ENCODE peak calls at places on chromosomes 11 and 22, in six cellular contexts. U, J, I, Z, O and W are unnamed samples. For H3K4me1, the result is how much of the 10 kb centered on the place peaks cover.

GRCh38 chr11:3014314-3014938 is 22.3 kb upstream of the NAP1L4 start:
- DNase-seq in U (no peak), J (no peak), I (no peak), Z (no peak), O (peak), W (no peak)

GRCh38 chr11:113014731-113015455 is 53.7 kb downstream of the NCAM1 start:
- DNase-seq in U (peak), J (peak), I (no peak), Z (no peak), O (peak), W (no peak)

GRCh38 chr11:128576555-128576954 is 10.8 kb downstream of the ETS1 start:
- DNase-seq in U (peak), J (no peak), I (no peak), Z (no peak), O (no peak), W (no peak)

GRCh38 chr11:122780296-122780949 is 57.9 kb upstream of the CRTAM start:
- DNase-seq in U (no peak), J (no peak), I (no peak), Z (no peak), O (no peak), W (no peak)

GRCh38 chr11:58830693-58831301 is 13.7 kb downstream of the GLYATL2 start:
- DNase-seq in U (no peak), J (no peak), I (no peak), Z (no peak), O (no peak), W (no peak)

GRCh38 chr11:9047986-9048522 is 43.3 kb downstream of the SCUBE2 start:
- DNase-seq in U (peak), J (no peak), I (no peak), Z (no peak), O (no peak), W (no peak)

GRCh38 chr22:48894064-48894671 is 933.5 kb downstream of the BRD1 start:
- DNase-seq in U (no peak), J (no peak), I (no peak), Z (no peak), O (no peak), W (no peak)

GRCh38 chr11:59247535-59248227 is 35.0 kb upstream of the MPEG1 start:
- DNase-seq in U (no peak), J (no peak), I (no peak), Z (peak), O (no peak), W (no peak)

GRCh38 chr11:3138178-3139085 is 26.7 kb downstream of the OSBPL5 start:
- DNase-seq in U (no peak), J (peak), I (peak), Z (no peak), O (no peak), W (no peak)

GRCh38 chr11:34745209-34745608 is 124.3 kb downstream of the EHF start:
- DNase-seq in U (no peak), J (no peak), I (no peak), Z (no peak), O (no peak), W (no peak)

GRCh38 chr22:46390652-46391301 is 55.3 kb downstream of the TRMU start:
- DNase-seq in U (no peak), J (peak), I (no peak), Z (peak), O (peak), W (no peak)

GRCh38 chr11:65425105-65425970 is 2.7 kb downstream of the NEAT1 start:
- DNase-seq in U (peak), J (no peak), I (peak), Z (peak), O (peak), W (no peak)

GRCh38 chr22:27358096-27358870 is 443.3 kb downstream of the MN1 start:
- DNase-seq in U (no peak), J (no peak), I (no peak), Z (no peak), O (no peak), W (no peak)

GRCh38 chr11:47189100-47189834 is 3.0 kb upstream of the PACSIN3 start:
- DNase-seq in U (no peak), J (no peak), I (no peak), Z (peak), O (no peak), W (no peak)

GRCh38 chr11:2929511-2929879 is 275 bp upstream of the PHLDA2 start:
- DNase-seq in U (no peak), J (peak), I (peak), Z (peak), O (peak), W (peak)

GRCh38 chr22:39361495-39361894 is 11.7 kb downstream of the SYNGR1 start:
- DNase-seq in U (no peak), J (no peak), I (no peak), Z (no peak), O (no peak), W (no peak)

GRCh38 chr11:71342951-71343827 is 90.8 kb upstream of the SHANK2 start:
- DNase-seq in U (peak), J (no peak), I (no peak), Z (peak), O (peak), W (no peak)

GRCh38 chr11:76807206-76807875 is 24.2 kb downstream of the TSKU start:
- DNase-seq in U (peak), J (peak), I (peak), Z (peak), O (peak), W (peak)

GRCh38 chr11:66082936-66083698 is 13.0 kb downstream of the PACS1 start:
- DNase-seq in U (no peak), J (no peak), I (no peak), Z (peak), O (no peak), W (no peak)

GRCh38 chr11:706957-707816 is 1.2 kb downstream of the EPS8L2 start:
- DNase-seq in U (peak), J (no peak), I (peak), Z (peak), O (peak), W (no peak)

GRCh38 chr11:7575841-7576451 is 62.1 kb downstream of the PPFIBP2 start:
- DNase-seq in U (no peak), J (peak), I (no peak), Z (peak), O (peak), W (no peak)

GRCh38 chr11:73532310-73532709 is 65.6 kb downstream of the FAM168A start:
- DNase-seq in U (no peak), J (no peak), I (no peak), Z (no peak), O (no peak), W (no peak)

GRCh38 chr11:18368236-18368635 is 26.1 kb upstream of the LDHA start:
- DNase-seq in U (no peak), J (no peak), I (no peak), Z (no peak), O (no peak), W (no peak)

GRCh38 chr11:70716986-70717775 is 318.9 kb downstream of the CTTN start:
- DNase-seq in U (no peak), J (no peak), I (no peak), Z (no peak), O (no peak), W (no peak)

GRCh38 chr22:25334091-25334490 is 114.7 kb downstream of the CRYBB2 start:
- DNase-seq in U (peak), J (peak), I (no peak), Z (peak), O (peak), W (no peak)

GRCh38 chr11:15327786-15328231 is 213.1 kb downstream of the INSC start:
- DNase-seq in U (peak), J (peak), I (no peak), Z (peak), O (peak), W (no peak)

GRCh38 chr11:66231561-66231960 is 36.9 kb upstream of the RAB1B start:
- DNase-seq in U (no peak), J (no peak), I (no peak), Z (no peak), O (no peak), W (no peak)

GRCh38 chr11:1515082-1516060 is 28.8 kb upstream of the MOB2 start:
- DNase-seq in U (peak), J (peak), I (peak), Z (peak), O (peak), W (no peak)

GRCh38 chr11:31817621-31818493 is 6.7 kb upstream of the PAX6 start:
- DNase-seq in U (peak), J (no peak), I (no peak), Z (no peak), O (no peak), W (no peak)

GRCh38 chr11:82974135-82974534 is 72.6 kb downstream of the DDIAS start:
- DNase-seq in U (no peak), J (no peak), I (no peak), Z (no peak), O (no peak), W (no peak)

GRCh38 chr22:32794449-32795213 is 6.9 kb upstream of the TIMP3 start:
- DNase-seq in U (peak), J (no peak), I (no peak), Z (no peak), O (no peak), W (no peak)

GRCh38 chr11:558503-558902 is 2.0 kb downstream of the LMNTD2 start:
- DNase-seq in U (no peak), J (no peak), I (no peak), Z (no peak), O (no peak), W (no peak)

DNA sequence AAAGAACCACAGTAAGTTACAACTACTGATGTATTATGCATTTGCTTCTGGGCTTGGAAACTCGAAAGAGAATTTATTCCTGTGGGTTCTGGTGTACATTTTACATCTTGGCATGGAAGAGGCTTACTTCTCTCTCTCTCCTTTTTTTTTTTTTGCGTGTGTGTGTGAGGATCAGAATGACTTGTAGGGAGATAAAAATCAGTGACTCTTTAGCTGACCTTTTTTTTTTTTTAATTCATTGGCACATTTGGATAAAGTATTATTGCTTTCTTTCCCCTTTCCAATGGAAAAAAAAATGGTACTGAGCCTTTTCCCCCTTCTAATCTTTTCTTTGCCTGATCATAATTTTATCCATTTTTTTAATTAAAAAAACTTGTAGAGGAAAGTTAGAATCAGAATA is 43.5 kb downstream of the EXT2 start:
- DNase-seq in U (no peak), J (no peak), I (no peak), Z (no peak), O (no peak), W (no peak)
- H3K4me1 ChIP-seq in U (under half), J (half or more), I (under half), Z (half or more), O (under half), W (under half)

GRCh38 chr11:67617243-67617953 is 10.7 kb downstream of the NDUFV1 start:
- DNase-seq in U (peak), J (no peak), I (no peak), Z (no peak), O (no peak), W (no peak)

GRCh38 chr11:67614730-67615454 is 8.2 kb downstream of the NDUFV1 start:
- DNase-seq in U (no peak), J (no peak), I (no peak), Z (no peak), O (no peak), W (no peak)

GRCh38 chr11:67616431-67617242 is 9.9 kb downstream of the NDUFV1 start:
- DNase-seq in U (no peak), J (no peak), I (no peak), Z (no peak), O (no peak), W (no peak)

GRCh38 chr11:67613960-67614715 is 7.4 kb downstream of the NDUFV1 start:
- DNase-seq in U (peak), J (peak), I (peak), Z (peak), O (peak), W (no peak)

DNA sequence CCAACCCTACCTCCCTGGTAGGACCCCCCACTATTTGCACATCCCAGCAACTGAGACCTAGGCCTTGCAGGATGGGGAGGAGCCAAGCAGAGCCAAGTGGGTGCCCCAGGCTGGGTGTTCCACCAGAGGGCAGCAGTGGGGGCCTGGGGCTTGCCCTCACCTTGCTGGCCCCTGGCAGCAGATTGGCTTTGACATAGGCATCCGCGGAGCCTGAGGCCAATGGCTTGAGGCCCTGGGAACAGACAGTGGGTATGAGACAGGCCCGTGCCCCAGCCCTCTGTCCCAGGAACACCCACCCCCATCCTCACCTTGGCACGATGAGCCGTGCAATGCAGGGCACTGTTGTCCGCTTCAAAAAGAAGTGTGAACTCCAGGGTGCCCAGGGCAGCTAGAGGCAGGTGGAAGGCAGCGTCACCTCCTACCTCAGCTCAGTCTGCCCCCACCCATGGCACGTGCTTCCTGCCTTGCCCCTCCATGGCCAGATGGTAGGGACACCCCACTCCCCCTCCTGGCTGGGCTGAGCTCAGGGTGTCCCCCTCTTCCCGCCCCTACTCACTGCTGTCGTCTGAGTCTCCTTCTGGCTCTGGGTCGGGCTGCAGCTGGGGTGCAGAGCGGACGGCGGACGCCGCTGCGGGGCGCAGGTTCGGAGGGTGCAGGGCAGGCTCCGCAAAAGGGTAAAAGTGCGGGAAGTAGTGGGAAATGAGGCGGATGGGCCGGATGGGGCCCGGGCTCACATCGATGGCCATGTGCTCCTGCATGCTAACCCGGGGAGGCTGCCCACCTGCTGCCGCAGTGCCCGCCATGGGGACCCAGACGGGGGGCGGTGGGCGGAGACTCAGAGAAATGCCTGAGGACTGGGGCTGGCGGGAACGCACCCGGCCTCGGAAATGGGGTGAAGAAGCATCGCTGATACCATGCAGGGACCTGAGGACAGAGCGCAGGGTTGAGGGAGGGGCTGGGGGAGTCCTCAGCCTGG is 9.0 kb downstream of the NDUFV1 start:
- DNase-seq in U (peak), J (no peak), I (peak), Z (peak), O (peak), W (no peak)
- TF ChIP-seq CTCF in U (peak), J (peak), I (peak), Z (peak), O (peak), W (peak)

GRCh38 chr22:36362077-36362476 is 25.7 kb downstream of the MYH9 start:
- DNase-seq in U (no peak), J (no peak), I (no peak), Z (no peak), O (no peak), W (no peak)

GRCh38 chr22:36364255-36365019 is 23.3 kb downstream of the MYH9 start:
- DNase-seq in U (no peak), J (no peak), I (no peak), Z (no peak), O (no peak), W (no peak)

GRCh38 chr22:36365020-36365411 is 22.8 kb downstream of the MYH9 start:
- DNase-seq in U (no peak), J (no peak), I (no peak), Z (peak), O (peak), W (peak)

GRCh38 chr22:36362819-36363377 is 24.9 kb downstream of the MYH9 start:
- DNase-seq in U (no peak), J (no peak), I (no peak), Z (peak), O (no peak), W (no peak)

DNA sequence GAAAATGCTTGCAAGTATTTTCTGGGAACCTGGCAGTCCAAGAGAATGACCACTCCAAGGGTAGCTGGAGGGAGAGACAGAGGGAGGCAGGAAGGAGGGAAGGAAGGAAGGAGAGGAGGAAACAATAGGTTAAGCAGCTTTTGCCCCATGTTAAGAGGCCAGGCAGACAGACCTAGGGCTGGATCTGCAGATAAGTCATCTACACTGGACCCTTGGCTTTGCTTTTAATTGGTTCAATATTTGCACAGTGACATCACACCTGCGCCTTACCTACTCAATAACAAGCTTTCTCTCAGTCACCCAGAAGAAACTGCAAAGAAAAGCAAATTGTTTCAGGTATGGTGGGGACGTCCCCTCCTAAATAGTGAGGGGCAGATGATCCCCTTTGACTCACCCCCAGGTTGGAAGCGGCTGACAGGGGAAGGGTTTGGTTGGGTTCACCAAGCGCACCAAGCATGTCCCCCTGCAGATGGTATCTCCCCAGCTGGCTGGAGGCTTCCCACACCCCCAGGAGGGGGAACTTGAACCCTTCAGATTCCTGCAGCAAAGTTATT is 24.3 kb downstream of the MYH9 start:
- DNase-seq in U (no peak), J (no peak), I (no peak), Z (peak), O (no peak), W (no peak)
- H3K4me1 ChIP-seq in U (half or more), J (half or more), I (half or more), Z (half or more), O (half or more), W (half or more)

DNA sequence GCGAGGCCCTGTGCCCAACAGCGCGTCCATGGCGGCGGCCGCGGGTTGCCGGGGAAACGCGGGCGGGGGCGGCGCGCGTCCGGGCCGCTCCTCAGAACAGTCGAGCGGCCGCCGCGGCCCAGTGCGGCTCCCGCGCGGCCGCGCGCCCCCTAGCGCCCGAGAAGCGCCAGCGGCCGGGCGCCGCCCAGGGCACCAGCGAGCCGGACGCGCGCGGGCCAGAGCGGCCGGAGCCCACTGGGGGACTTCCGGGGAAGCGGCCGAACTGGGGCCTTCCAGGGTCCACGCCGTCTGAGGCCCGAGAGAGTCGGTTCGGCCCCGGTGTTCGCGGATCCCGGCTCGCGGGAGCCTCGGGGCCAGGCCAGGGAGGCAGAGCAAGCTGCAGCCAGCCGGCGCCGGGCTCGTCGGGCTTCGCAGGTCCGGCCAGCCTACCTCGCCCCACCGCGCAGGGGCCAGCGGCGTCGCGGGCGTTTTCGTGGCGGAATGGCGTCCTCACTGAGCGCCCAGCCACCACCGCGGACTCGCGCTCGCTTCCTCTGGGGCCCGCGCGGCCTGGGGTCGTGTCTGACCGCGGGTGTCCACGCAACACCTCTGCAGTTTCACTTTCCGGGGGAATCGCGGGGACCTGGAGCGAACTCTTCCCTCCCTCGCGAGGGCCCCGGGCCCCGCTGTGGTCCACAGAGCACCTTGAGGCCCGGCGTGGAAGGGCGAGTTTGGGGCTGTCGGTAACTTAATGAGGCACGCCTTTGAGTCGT is at the start of gene DENND6B:
- DNase-seq in U (peak), J (peak), I (no peak), Z (peak), O (peak), W (no peak)
- TF ChIP-seq CTCF in U (peak), J (peak), I (peak), Z (peak), O (peak), W (no peak)

GRCh38 chr22:30183861-30184278 is 62.7 kb downstream of the LIF start:
- DNase-seq in U (no peak), J (no peak), I (no peak), Z (no peak), O (no peak), W (no peak)
- H3K4me1 ChIP-seq in U (under half), J (under half), I (under half), Z (under half), O (under half), W (under half)